ENCODE peak calls at places on chromosomes 12 and 14, in eight cellular contexts. K is IMR-90, Z is tibial nerve, Q is heart left ventricle, P is stomach, F is ovary, D is GM12878, R is endothelial cell of umbilical vein. J is an unnamed sample. For H3K36me3 and H3K4me1, the result is how much of the 10 kb centered on the place peaks cover.

GRCh38 chr14:42475289-42475688 is 868.6 kb downstream of the LRFN5 start:
- DNase-seq in Z (no peak), D (no peak), Q (no peak), P (no peak), K (no peak), R (no peak), F (no peak), J (no peak)

GRCh38 chr12:129772463-129773169 is 131.2 kb downstream of the TMEM132D start:
- DNase-seq in P (no peak), D (no peak), K (no peak), R (no peak), Q (no peak), Z (no peak), F (no peak), J (no peak)

GRCh38 chr12:54232790-54233189 is 44.0 kb upstream of the SMUG1 start:
- DNase-seq in Q (no peak), Z (no peak), D (no peak), P (no peak), F (no peak), R (no peak), K (peak), J (no peak)

GRCh38 chr14:32480337-32480736 is 151.2 kb downstream of the AKAP6 start:
- DNase-seq in P (no peak), F (no peak), Z (no peak), R (no peak), Q (no peak), K (peak), D (no peak), J (no peak)

GRCh38 chr12:121786441-121786825 is 7.1 kb downstream of the RHOF start:
- DNase-seq in D (no peak), Q (no peak), K (peak), R (peak), Z (no peak), P (peak), F (peak), J (peak)

GRCh38 chr14:35159742-35160409 is 37.5 kb downstream of the PRORP start:
- DNase-seq in D (no peak), F (no peak), Z (no peak), Q (no peak), R (peak), K (peak), P (no peak), J (no peak)

GRCh38 chr12:57623811-57624390 is 9.1 kb downstream of the B4GALNT1 start:
- DNase-seq in Q (no peak), Z (no peak), R (no peak), D (no peak), F (no peak), K (no peak), P (no peak), J (no peak)

GRCh38 chr12:24487606-24488005 is 461.3 kb downstream of the BCAT1 start:
- DNase-seq in P (no peak), F (no peak), D (no peak), Q (no peak), R (no peak), K (no peak), Z (no peak), J (no peak)

GRCh38 chr12:111687255-111687654 is 1.4 kb downstream of the ACAD10 start:
- DNase-seq in F (no peak), Z (no peak), K (no peak), P (no peak), D (peak), R (peak), Q (no peak), J (no peak)

GRCh38 chr12:53862831-53863230 is 75.8 kb upstream of the HOXC13 start:
- DNase-seq in Q (no peak), Z (no peak), F (no peak), K (peak), P (no peak), D (no peak), R (no peak), J (no peak)

GRCh38 chr14:29243355-29243754 is 476.8 kb downstream of the FOXG1 start:
- DNase-seq in F (no peak), K (peak), Q (no peak), D (no peak), R (peak), P (no peak), Z (no peak), J (no peak)

GRCh38 chr14:54220122-54220691 is 176.6 kb upstream of the CDKN3 start:
- DNase-seq in F (no peak), K (no peak), D (no peak), Q (peak), R (peak), P (no peak), Z (no peak), J (no peak)

GRCh38 chr12:114221976-114222630 is 183.8 kb downstream of the TBX5 start:
- DNase-seq in D (no peak), P (no peak), K (no peak), Q (no peak), R (no peak), F (no peak), Z (no peak), J (no peak)

GRCh38 chr12:47155457-47156166 is 75.9 kb upstream of the AMIGO2 start:
- DNase-seq in R (no peak), Z (no peak), F (no peak), D (no peak), Q (no peak), K (peak), P (no peak), J (no peak)

GRCh38 chr14:62138593-62138992 is 376.4 kb downstream of the SNAPC1 start:
- DNase-seq in R (no peak), K (peak), P (no peak), F (no peak), Z (no peak), Q (no peak), D (no peak), J (no peak)

GRCh38 chr12:119181202-119181601 is 2.5 kb downstream of the HSPB8 start:
- DNase-seq in R (no peak), Q (no peak), K (no peak), Z (no peak), F (no peak), P (no peak), D (no peak), J (no peak)

GRCh38 chr12:6352198-6353173 is 10.6 kb upstream of the TNFRSF1A start:
- DNase-seq in D (no peak), Z (no peak), F (no peak), R (peak), Q (no peak), P (no peak), K (no peak), J (no peak)

GRCh38 chr12:51323966-51324895 is at the start of gene BIN2:
- DNase-seq in K (no peak), Q (peak), D (no peak), P (peak), Z (peak), R (no peak), F (no peak), J (peak)

GRCh38 chr12:19014243-19014642 is 115.3 kb upstream of the PLEKHA5 start:
- DNase-seq in K (peak), Z (no peak), F (no peak), D (no peak), Q (no peak), R (no peak), P (no peak), J (no peak)

GRCh38 chr12:8644345-8645248 is 18.0 kb downstream of the MFAP5 start:
- DNase-seq in F (no peak), P (no peak), K (no peak), R (no peak), Z (no peak), Q (no peak), D (peak), J (no peak)

GRCh38 chr12:62800707-62801400 is 134.1 kb downstream of the PPM1H start:
- DNase-seq in P (no peak), R (no peak), K (no peak), Q (no peak), D (no peak), Z (no peak), F (no peak), J (no peak)

GRCh38 chr12:1848146-1848545 is 27.8 kb downstream of the LRTM2 start:
- DNase-seq in P (no peak), R (no peak), Q (no peak), D (no peak), Z (peak), K (no peak), F (no peak), J (peak)

GRCh38 chr12:115132145-115132544 is 448.2 kb upstream of the TBX3 start:
- DNase-seq in K (no peak), Q (no peak), F (no peak), R (no peak), P (no peak), D (no peak), Z (no peak), J (no peak)

GRCh38 chr12:15393037-15393436 is 70.7 kb downstream of the PTPRO start:
- DNase-seq in D (no peak), K (no peak), Z (no peak), P (no peak), Q (no peak), R (no peak), F (no peak), J (no peak)

GRCh38 chr12:129821964-129822363 is 81.9 kb downstream of the TMEM132D start:
- DNase-seq in Q (no peak), K (no peak), Z (no peak), F (no peak), P (no peak), R (no peak), D (no peak), J (no peak)

GRCh38 chr12:32739279-32739678 is 16.4 kb downstream of the YARS2 start:
- DNase-seq in K (no peak), D (no peak), P (no peak), R (no peak), F (no peak), Q (no peak), Z (no peak), J (no peak)

GRCh38 chr12:32742133-32742532 is 13.6 kb downstream of the YARS2 start:
- DNase-seq in P (no peak), D (no peak), R (no peak), F (no peak), Q (peak), Z (no peak), K (no peak), J (no peak)

GRCh38 chr12:32737715-32738114 is 18.0 kb downstream of the YARS2 start:
- DNase-seq in Z (no peak), D (no peak), Q (no peak), F (no peak), K (no peak), R (no peak), P (no peak), J (no peak)

DNA sequence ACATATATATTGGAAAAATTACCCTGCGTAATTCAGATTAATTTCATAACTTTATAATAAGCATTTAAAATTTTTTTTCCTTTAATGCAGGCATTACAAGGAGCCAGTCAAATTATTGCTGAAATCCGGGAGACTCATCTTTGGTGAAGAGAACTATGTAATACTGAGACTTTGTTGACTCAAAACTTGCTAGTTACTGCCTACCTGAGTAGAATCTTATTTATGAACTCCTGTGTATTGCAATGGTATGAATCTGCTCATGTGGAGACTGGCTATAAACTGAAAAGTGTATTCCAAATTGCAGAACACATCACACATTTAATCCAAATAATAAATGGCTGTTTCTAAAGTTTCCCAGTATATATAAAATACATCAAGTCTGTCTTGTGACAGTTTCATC is 12.4 kb downstream of the YARS2 start:
- DNase-seq in P (no peak), R (no peak), Z (no peak), Q (no peak), K (no peak), D (no peak), F (no peak), J (no peak)
- H3K36me3 ChIP-seq in P (half or more), R (under half), Z (under half), Q (under half), K (under half), D (under half), F (under half), J (half or more)

GRCh38 chr14:99552572-99553216 is 51.3 kb downstream of the CCDC85C start:
- DNase-seq in K (no peak), P (peak), D (no peak), F (no peak), Q (no peak), R (no peak), Z (no peak), J (no peak)

GRCh38 chr14:99549684-99550083 is 54.3 kb downstream of the CCDC85C start:
- DNase-seq in R (no peak), Z (no peak), K (peak), D (no peak), Q (no peak), P (no peak), F (no peak), J (no peak)

GRCh38 chr14:99552021-99552553 is 51.9 kb downstream of the CCDC85C start:
- DNase-seq in R (no peak), Z (no peak), P (no peak), K (no peak), F (no peak), Q (no peak), D (no peak), J (no peak)

GRCh38 chr14:99550387-99550992 is 53.5 kb downstream of the CCDC85C start:
- DNase-seq in D (no peak), Z (no peak), Q (no peak), F (no peak), K (no peak), R (no peak), P (no peak), J (no peak)

DNA sequence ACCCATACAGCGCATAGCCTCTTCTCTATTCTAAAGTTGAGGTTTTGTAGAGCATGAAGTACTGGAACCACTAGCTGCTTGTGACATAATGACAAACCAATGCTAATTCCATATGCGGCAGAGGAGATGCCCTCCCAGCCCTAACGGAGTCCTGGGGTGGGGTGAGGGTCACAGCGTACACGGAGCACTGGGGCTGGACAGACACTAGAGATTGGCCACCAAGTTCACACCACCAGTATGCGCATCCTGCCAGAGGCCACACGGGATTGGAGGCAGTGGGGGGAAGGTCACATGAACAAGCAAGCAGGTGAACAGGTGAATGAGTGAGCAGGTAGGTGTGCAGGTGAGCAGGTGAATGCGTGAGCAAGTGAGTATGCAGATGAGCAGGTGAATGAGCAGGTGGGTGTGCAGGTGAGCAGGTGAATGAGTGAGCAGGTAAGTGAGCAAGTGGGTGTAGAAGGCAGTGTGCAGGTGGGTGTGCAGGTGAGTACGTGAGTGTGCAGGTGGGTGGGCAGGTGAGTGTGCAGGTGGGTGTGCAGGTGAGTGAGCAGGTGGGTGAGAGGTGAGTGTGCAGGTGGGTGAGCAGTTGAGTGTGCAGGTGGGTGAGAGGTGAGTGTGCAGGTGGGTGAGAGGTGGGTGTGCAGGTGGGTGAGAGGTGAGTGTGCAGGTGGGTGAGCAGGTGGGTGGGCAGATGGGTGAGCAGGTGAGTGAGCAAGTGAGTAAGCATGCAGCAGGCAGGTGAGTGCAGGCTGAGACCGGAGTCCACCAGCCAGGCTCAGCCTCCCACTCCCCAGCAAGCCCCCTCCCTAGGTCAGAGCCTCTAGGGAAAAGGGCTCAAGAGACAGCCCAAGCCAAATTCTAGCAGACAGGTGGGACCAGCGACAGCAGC is 52.7 kb downstream of the CCDC85C start:
- DNase-seq in D (no peak), K (no peak), R (no peak), P (no peak), Z (no peak), Q (no peak), F (no peak), J (no peak)
- H3K4me1 ChIP-seq in D (under half), K (under half), R (under half), P (half or more), Z (under half), Q (under half), F (under half), J (under half)

GRCh38 chr14:22829661-22830328 is at the start of gene MRPL52:
- DNase-seq in D (no peak), R (peak), Z (peak), Q (peak), P (peak), F (peak), K (peak), J (peak)
- TF ChIP-seq POLR2A in D (peak), R (peak), Z (no peak), Q (peak), P (no peak), F (no peak), K (peak), J (no peak)

DNA sequence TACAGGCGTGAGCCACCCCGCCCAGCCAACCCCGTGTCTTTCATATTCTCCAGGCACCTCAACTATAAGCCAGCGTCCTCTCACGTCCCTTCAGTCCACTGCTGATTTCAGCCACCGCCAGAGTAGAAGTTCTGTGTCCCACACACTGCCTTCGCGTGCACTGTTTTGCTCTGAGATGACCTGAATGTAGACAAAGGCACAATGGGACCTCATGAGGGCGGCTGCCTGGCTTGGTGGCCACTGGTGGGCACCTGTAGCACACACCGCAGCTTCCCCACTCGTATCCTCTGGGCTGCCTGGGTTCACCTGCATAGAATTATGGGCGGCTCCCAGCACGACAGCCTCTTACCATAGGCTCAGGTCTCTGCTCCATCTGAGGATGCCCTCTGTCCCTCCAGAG is 57.2 kb downstream of the GPR68 start:
- DNase-seq in K (no peak), R (no peak), P (no peak), Z (no peak), D (no peak), Q (no peak), F (no peak), J (no peak)
- H3K36me3 ChIP-seq in K (under half), R (under half), P (half or more), Z (under half), D (under half), Q (under half), F (under half), J (half or more)

DNA sequence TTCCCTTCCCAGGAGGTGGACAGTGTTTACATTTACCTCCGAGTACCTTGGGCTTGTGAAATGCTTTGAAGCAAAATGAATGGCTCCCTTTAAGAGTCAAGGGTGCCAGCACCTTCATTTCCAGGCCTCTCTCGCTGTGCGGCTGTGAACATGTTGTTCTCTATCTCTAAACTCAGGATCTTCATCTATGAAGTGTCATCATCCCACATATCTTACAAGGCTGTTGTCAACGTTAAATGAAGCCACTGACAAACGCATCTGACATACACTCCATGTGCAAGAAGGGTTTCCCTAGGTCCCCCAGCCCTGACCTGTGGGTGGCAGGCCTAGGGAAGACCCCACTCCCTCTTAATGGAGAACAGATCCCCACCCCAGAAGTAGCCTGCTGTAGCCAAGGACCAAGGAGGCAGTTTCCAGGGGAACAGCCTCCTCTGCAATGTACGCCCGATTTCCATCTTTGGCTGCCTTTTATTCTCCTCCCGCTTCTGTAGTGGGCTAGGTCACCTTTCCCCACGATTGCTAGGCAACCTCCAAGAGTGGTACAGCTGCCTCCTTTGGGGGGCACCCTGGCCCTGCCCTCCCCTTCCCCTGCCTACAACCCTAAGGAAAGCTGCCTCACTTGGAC is 7.6 kb downstream of the ACTN1 start:
- DNase-seq in F (no peak), Z (no peak), K (no peak), Q (no peak), R (no peak), D (no peak), P (no peak), J (no peak)
- H3K4me1 ChIP-seq in F (under half), Z (under half), K (half or more), Q (half or more), R (half or more), D (under half), P (half or more), J (under half)

GRCh38 chr12:40224439-40225291 is at the start of gene LRRK2:
- DNase-seq in Q (peak), F (peak), R (peak), Z (peak), P (peak), D (no peak), K (peak), J (peak)
- TF ChIP-seq POLR2A in Q (peak), F (peak), R (no peak), Z (peak), P (no peak), D (peak), K (no peak), J (peak)

DNA sequence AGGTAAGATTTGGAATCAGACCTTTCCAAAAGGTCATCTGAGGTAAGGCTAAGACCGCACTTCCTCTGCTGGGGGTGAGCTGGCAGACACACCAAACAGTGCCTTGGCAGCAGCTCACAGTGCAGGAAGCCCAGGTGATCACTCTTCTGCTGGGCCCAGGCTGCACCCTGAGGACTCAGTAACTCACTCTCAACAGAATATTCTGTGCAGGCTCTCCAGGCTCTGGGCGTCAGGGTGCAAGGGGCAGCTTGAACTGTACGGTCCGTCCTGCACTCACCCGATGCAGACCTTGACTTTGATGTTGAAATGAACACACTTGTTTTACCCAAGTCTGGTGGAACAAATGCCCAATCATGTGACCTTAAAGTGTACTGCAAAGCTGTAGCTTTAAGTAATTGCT is 6.0 kb downstream of the ALKBH2 start:
- DNase-seq in D (no peak), Q (no peak), P (no peak), F (no peak), Z (no peak), K (no peak), R (no peak), J (no peak)
- H3K36me3 ChIP-seq in D (under half), Q (under half), P (half or more), F (under half), Z (under half), K (under half), R (under half), J (under half)

GRCh38 chr12:91866566-91866965 is 279.1 kb downstream of the BTG1 start:
- DNase-seq in P (no peak), F (no peak), R (no peak), Q (no peak), D (no peak), K (no peak), Z (no peak), J (no peak)
- H3K4me1 ChIP-seq in P (under half), F (under half), R (under half), Q (under half), D (under half), K (under half), Z (under half), J (under half)

GRCh38 chr12:80412343-80412953 is 31.6 kb upstream of the PTPRQ start:
- DNase-seq in P (no peak), Z (no peak), Q (no peak), F (no peak), K (peak), D (no peak), R (peak), J (no peak)

GRCh38 chr12:80406253-80406652 is 37.8 kb upstream of the PTPRQ start:
- DNase-seq in K (no peak), P (no peak), Z (no peak), F (no peak), D (no peak), R (no peak), Q (no peak), J (no peak)

GRCh38 chr12:80413462-80413861 is 30.6 kb upstream of the PTPRQ start:
- DNase-seq in Q (no peak), F (no peak), P (no peak), D (no peak), R (no peak), Z (no peak), K (no peak), J (no peak)

GRCh38 chr12:80411787-80412186 is 32.2 kb upstream of the PTPRQ start:
- DNase-seq in D (no peak), R (no peak), K (no peak), P (no peak), F (no peak), Q (no peak), Z (no peak), J (no peak)
- TF ChIP-seq POLR2A in D (no peak), R (no peak), K (no peak), P (no peak), F (no peak), Q (no peak), Z (no peak), J (no peak)

J was measured in gastrocnemius medialis.